ENCODE peak calls at places on chromosome 11, in six cellular contexts. L is endodermal cell, Z is AG04450, P is astrocyte of the spinal cord, A is right lobe of liver, G is foreskin fibroblast. Y is an unnamed sample.
A peak's percentile ranks its signal among the peaks of the same experiment; 100 is the strongest.

GRCh38 chr11:113546757-113547507 is 71.7 kb upstream of the DRD2 start:
- DNase-seq in L (peak; percentile 20), Z (peak; percentile 33), P (peak; percentile 83), A (no peak), G (no peak), Y (no peak)

GRCh38 chr11:93858376-93858775 is 8.0 kb upstream of the VSTM5 start:
- DNase-seq in L (no peak), Z (no peak), P (no peak), A (no peak), G (no peak), Y (no peak)

GRCh38 chr11:1782026-1782696 is 18.4 kb upstream of the CTSD start:
- DNase-seq in L (no peak), Z (no peak), P (no peak), A (peak; percentile 45), G (no peak), Y (no peak)

GRCh38 chr11:70543611-70544010 is 145.3 kb downstream of the CTTN start:
- DNase-seq in L (no peak), Z (no peak), P (no peak), A (no peak), G (no peak), Y (no peak)

GRCh38 chr11:119741369-119742262 is 12.6 kb upstream of the NECTIN1 start:
- DNase-seq in L (peak; percentile 93), Z (no peak), P (no peak), A (peak; percentile 66), G (no peak), Y (peak; percentile 75)

GRCh38 chr11:6354651-6355485 is 34.6 kb upstream of the CAVIN3 start:
- DNase-seq in L (no peak), Z (no peak), P (no peak), A (no peak), G (no peak), Y (no peak)

GRCh38 chr11:45967506-45967905 is 45.0 kb downstream of the LARGE2 start:
- DNase-seq in L (no peak), Z (no peak), P (no peak), A (no peak), G (no peak), Y (no peak)

GRCh38 chr11:33476945-33477584 is 219.9 kb downstream of the HIPK3 start:
- DNase-seq in L (no peak), Z (no peak), P (peak; percentile 35), A (no peak), G (peak; percentile 39), Y (no peak)

GRCh38 chr11:63888170-63889086 is 28.5 kb downstream of the RCOR2 start:
- DNase-seq in L (peak; percentile 90), Z (no peak), P (peak; percentile 49), A (peak; percentile 82), G (peak; percentile 60), Y (peak; percentile 86)

GRCh38 chr11:131192628-131193027 is 177.8 kb upstream of the NTM start:
- DNase-seq in L (no peak), Z (no peak), P (no peak), A (no peak), G (no peak), Y (no peak)

GRCh38 chr11:119974051-119974450 is 163.9 kb downstream of the TRIM29 start:
- DNase-seq in L (no peak), Z (no peak), P (no peak), A (no peak), G (no peak), Y (no peak)

GRCh38 chr11:46991391-46991790 is 54.8 kb downstream of the CSTPP1 start:
- DNase-seq in L (no peak), Z (no peak), P (no peak), A (no peak), G (no peak), Y (no peak)

GRCh38 chr11:10375280-10376048 is 70.6 kb downstream of the ADM start:
- DNase-seq in L (no peak), Z (no peak), P (peak; percentile 96), A (no peak), G (peak; percentile 84), Y (no peak)

GRCh38 chr11:118216621-118217526 is 7.9 kb downstream of the JAML start:
- DNase-seq in L (no peak), Z (no peak), P (no peak), A (no peak), G (no peak), Y (no peak)

GRCh38 chr11:134474070-134474860 is 62.2 kb upstream of the B3GAT1 start:
- DNase-seq in L (peak; percentile 23), Z (no peak), P (no peak), A (peak; percentile 74), G (no peak), Y (no peak)

GRCh38 chr11:132073787-132074186 is 703.4 kb downstream of the NTM start:
- DNase-seq in L (no peak), Z (no peak), P (no peak), A (no peak), G (no peak), Y (no peak)

GRCh38 chr11:100726709-100727108 is 39.6 kb downstream of the ARHGAP42 start:
- DNase-seq in L (peak; percentile 48), Z (no peak), P (no peak), A (no peak), G (no peak), Y (no peak)

GRCh38 chr11:75849917-75850316 is 34.9 kb downstream of the UVRAG start:
- DNase-seq in L (no peak), Z (no peak), P (no peak), A (no peak), G (no peak), Y (no peak)

GRCh38 chr11:131770801-131771200 is 400.4 kb downstream of the NTM start:
- DNase-seq in L (no peak), Z (no peak), P (peak; percentile 48), A (no peak), G (peak; percentile 76), Y (no peak)

GRCh38 chr11:114257621-114258558 is 38.3 kb upstream of the NNMT start:
- DNase-seq in L (peak; percentile 71), Z (no peak), P (peak; percentile 25), A (peak; percentile 79), G (peak; percentile 64), Y (no peak)

GRCh38 chr11:112881461-112881860 is 79.8 kb upstream of the NCAM1 start:
- DNase-seq in L (peak; percentile 95), Z (no peak), P (peak; percentile 41), A (no peak), G (no peak), Y (peak; percentile 25)

GRCh38 chr11:76769071-76769560 is 14.0 kb upstream of the TSKU start:
- DNase-seq in L (peak; percentile 85), Z (no peak), P (peak; percentile 54), A (peak; percentile 72), G (no peak), Y (peak; percentile 57)

GRCh38 chr11:9313648-9314290 is 624 bp downstream of the TMEM41B start:
- DNase-seq in L (no peak), Z (no peak), P (peak; percentile 18), A (no peak), G (no peak), Y (peak; percentile 41)

GRCh38 chr11:123174196-123175183 is 20.6 kb downstream of the CLMP start:
- DNase-seq in L (no peak), Z (peak; percentile 96), P (peak; percentile 92), A (no peak), G (peak; percentile 96), Y (no peak)

GRCh38 chr11:107567739-107568335 is 2.3 kb upstream of the ALKBH8 start:
- DNase-seq in L (no peak), Z (no peak), P (no peak), A (no peak), G (no peak), Y (no peak)

GRCh38 chr11:121578216-121579063 is 125.7 kb upstream of the SORL1-AS1 start:
- DNase-seq in L (no peak), Z (no peak), P (peak; percentile 10), A (no peak), G (no peak), Y (no peak)

GRCh38 chr11:121580154-121580553 is 127.4 kb upstream of the SORL1-AS1 start:
- DNase-seq in L (no peak), Z (no peak), P (no peak), A (no peak), G (no peak), Y (no peak)

GRCh38 chr11:121581607-121582006 is 128.8 kb upstream of the SORL1-AS1 start:
- DNase-seq in L (no peak), Z (no peak), P (no peak), A (no peak), G (no peak), Y (no peak)

GRCh38 chr11:121583825-121584224 is 131.1 kb upstream of the SORL1-AS1 start:
- DNase-seq in L (no peak), Z (no peak), P (no peak), A (no peak), G (no peak), Y (no peak)

DNA sequence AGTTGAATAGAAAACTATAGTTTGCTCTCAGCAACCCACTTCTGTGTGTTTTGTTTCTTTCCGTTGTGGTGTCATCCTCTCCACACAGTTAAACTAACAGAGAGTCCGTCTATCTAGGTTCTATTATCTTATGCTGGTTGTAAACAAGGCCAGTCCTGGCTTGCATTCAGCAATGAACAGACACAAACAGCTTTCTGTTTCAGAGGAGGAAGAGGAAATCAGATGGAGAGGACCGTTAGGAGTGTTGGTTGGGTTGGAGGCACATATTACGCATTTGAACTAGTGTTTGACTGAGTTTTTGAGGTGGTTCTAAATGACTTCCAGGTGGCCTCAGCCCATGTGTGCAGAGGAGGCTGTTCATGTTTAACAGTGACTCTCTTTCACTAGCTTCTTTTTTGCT is 129.5 kb upstream of the SORL1-AS1 start:
- DNase-seq in L (no peak), Z (no peak), P (no peak), A (no peak), G (no peak), Y (peak; percentile 29)
- H3K4me3 ChIP-seq in L (no peak overlapping the region), Z (no peak overlapping the region), P (no peak overlapping the region), A (no peak overlapping the region), G (no peak overlapping the region), Y (no peak overlapping the region)

GRCh38 chr11:116580828-116581227 is 192.0 kb downstream of the BUD13 start:
- DNase-seq in L (peak; percentile 94), Z (no peak), P (no peak), A (no peak), G (no peak), Y (no peak)

GRCh38 chr11:116581349-116581748 is 191.4 kb downstream of the BUD13 start:
- DNase-seq in L (peak; percentile 70), Z (no peak), P (no peak), A (no peak), G (no peak), Y (no peak)

GRCh38 chr11:116578971-116579687 is 193.7 kb downstream of the BUD13 start:
- DNase-seq in L (peak; percentile 79), Z (no peak), P (no peak), A (no peak), G (no peak), Y (no peak)

GRCh38 chr11:116582621-116583020 is 190.2 kb downstream of the BUD13 start:
- DNase-seq in L (no peak), Z (no peak), P (no peak), A (no peak), G (no peak), Y (no peak)

GRCh38 chr11:116579857-116580727 is 192.7 kb downstream of the BUD13 start:
- DNase-seq in L (peak; percentile 84), Z (no peak), P (no peak), A (no peak), G (no peak), Y (no peak)
- TF ChIP-seq CTCF in L (peak; percentile 42), Z (no peak), P (no peak), A (no peak), G (no peak), Y (no peak)

GRCh38 chr11:129846508-129847335 is 31.1 kb downstream of the TMEM45B start:
- DNase-seq in L (no peak), Z (peak; percentile 80), P (peak; percentile 91), A (no peak), G (peak; percentile 80), Y (peak; percentile 38)
- H3K4me3 ChIP-seq in L (no peak overlapping the region), Z (no peak overlapping the region), P (no peak overlapping the region), A (no peak overlapping the region), G (no peak overlapping the region), Y (no peak overlapping the region)

GRCh38 chr11:14041040-14041439 is 78.5 kb downstream of the SPON1 start:
- DNase-seq in L (no peak), Z (no peak), P (no peak), A (no peak), G (no peak), Y (no peak)
- TF ChIP-seq CTCF in L (peak; percentile 74), Z (peak; percentile 53), P (peak; percentile 17), A (no peak), G (no peak), Y (no peak)

Y was measured in mucosa of descending colon.